ENCODE peak calls at places on chromosomes 16 and 17, in ten cellular contexts. One of them, this sample, is unnamed.
A peak's percentile ranks its signal among the peaks of the same experiment; 100 is the strongest.

GRCh38 chr16:48126801-48127644 is 28.8 kb downstream of the ABCC12 start:
- DNase-seq in mucosa of gallbladder: peak; percentile 15
- DNase-seq in HT-29: no peak
- DNase-seq in NCI-H1048: no peak
- DNase-seq in stimulated activated CD4-positive, alpha-beta T cell treated with anti-CD3 and anti-CD28 coated beads, Interleukin-15, amount 100 ng/mL, for 48 hours: no peak
- DNase-seq in IMR-90: peak; percentile 98
- DNase-seq in stimulated activated CD8-positive, alpha-beta memory T cell treated with anti-CD3 and anti-CD28 coated beads, Interleukin-15, amount 100 ng/mL, for 24 hours: no peak
- DNase-seq in activated CD4-positive, alpha-beta T cell treated with anti-CD3 and anti-CD28 coated beads, Interleukin-2, amount 50 U/mL, for 1 hour: no peak
- DNase-seq in activated gamma-delta T cell treated with Interleukin-2 at 50 U/mL for 16 hours: no peak
- DNase-seq in hepatic stellate cell: peak; percentile 85
- DNase-seq in this sample: peak; percentile 79

GRCh38 chr17:64455993-64456885 is 7.3 kb downstream of the MILR1 start:
- DNase-seq in mucosa of gallbladder: no peak
- DNase-seq in HT-29: no peak
- DNase-seq in NCI-H1048: no peak
- DNase-seq in stimulated activated CD4-positive, alpha-beta T cell treated with anti-CD3 and anti-CD28 coated beads, Interleukin-15, amount 100 ng/mL, for 48 hours: no peak
- DNase-seq in IMR-90: no peak
- DNase-seq in stimulated activated CD8-positive, alpha-beta memory T cell treated with anti-CD3 and anti-CD28 coated beads, Interleukin-15, amount 100 ng/mL, for 24 hours: no peak
- DNase-seq in activated CD4-positive, alpha-beta T cell treated with anti-CD3 and anti-CD28 coated beads, Interleukin-2, amount 50 U/mL, for 1 hour: no peak
- DNase-seq in activated gamma-delta T cell treated with Interleukin-2 at 50 U/mL for 16 hours: no peak
- DNase-seq in hepatic stellate cell: no peak
- DNase-seq in this sample: no peak

GRCh38 chr16:48393843-48394703 is 8.9 kb upstream of the SIAH1 start:
- DNase-seq in mucosa of gallbladder: no peak
- DNase-seq in HT-29: no peak
- DNase-seq in NCI-H1048: no peak
- DNase-seq in stimulated activated CD4-positive, alpha-beta T cell treated with anti-CD3 and anti-CD28 coated beads, Interleukin-15, amount 100 ng/mL, for 48 hours: peak; percentile 26
- DNase-seq in IMR-90: peak; percentile 88
- DNase-seq in stimulated activated CD8-positive, alpha-beta memory T cell treated with anti-CD3 and anti-CD28 coated beads, Interleukin-15, amount 100 ng/mL, for 24 hours: no peak
- DNase-seq in activated CD4-positive, alpha-beta T cell treated with anti-CD3 and anti-CD28 coated beads, Interleukin-2, amount 50 U/mL, for 1 hour: no peak
- DNase-seq in activated gamma-delta T cell treated with Interleukin-2 at 50 U/mL for 16 hours: no peak
- DNase-seq in hepatic stellate cell: no peak
- DNase-seq in this sample: peak; percentile 46

GRCh38 chr16:87698676-87699179 is 67.1 kb downstream of the KLHDC4 start:
- DNase-seq in mucosa of gallbladder: no peak
- DNase-seq in HT-29: no peak
- DNase-seq in NCI-H1048: no peak
- DNase-seq in stimulated activated CD4-positive, alpha-beta T cell treated with anti-CD3 and anti-CD28 coated beads, Interleukin-15, amount 100 ng/mL, for 48 hours: no peak
- DNase-seq in IMR-90: no peak
- DNase-seq in stimulated activated CD8-positive, alpha-beta memory T cell treated with anti-CD3 and anti-CD28 coated beads, Interleukin-15, amount 100 ng/mL, for 24 hours: no peak
- DNase-seq in activated CD4-positive, alpha-beta T cell treated with anti-CD3 and anti-CD28 coated beads, Interleukin-2, amount 50 U/mL, for 1 hour: no peak
- DNase-seq in activated gamma-delta T cell treated with Interleukin-2 at 50 U/mL for 16 hours: no peak
- DNase-seq in hepatic stellate cell: no peak
- DNase-seq in this sample: no peak

GRCh38 chr16:2482181-2483107 is 7.5 kb downstream of the TBC1D24 start:
- DNase-seq in mucosa of gallbladder: peak; percentile 50
- DNase-seq in HT-29: no peak
- DNase-seq in NCI-H1048: no peak
- DNase-seq in stimulated activated CD4-positive, alpha-beta T cell treated with anti-CD3 and anti-CD28 coated beads, Interleukin-15, amount 100 ng/mL, for 48 hours: no peak
- DNase-seq in IMR-90: peak; percentile 71
- DNase-seq in stimulated activated CD8-positive, alpha-beta memory T cell treated with anti-CD3 and anti-CD28 coated beads, Interleukin-15, amount 100 ng/mL, for 24 hours: no peak
- DNase-seq in activated CD4-positive, alpha-beta T cell treated with anti-CD3 and anti-CD28 coated beads, Interleukin-2, amount 50 U/mL, for 1 hour: no peak
- DNase-seq in activated gamma-delta T cell treated with Interleukin-2 at 50 U/mL for 16 hours: no peak
- DNase-seq in hepatic stellate cell: peak; percentile 81
- DNase-seq in this sample: peak; percentile 87

GRCh38 chr16:66382171-66382965 is 15.9 kb downstream of the CDH5 start:
- DNase-seq in mucosa of gallbladder: no peak
- DNase-seq in HT-29: no peak
- DNase-seq in NCI-H1048: no peak
- DNase-seq in stimulated activated CD4-positive, alpha-beta T cell treated with anti-CD3 and anti-CD28 coated beads, Interleukin-15, amount 100 ng/mL, for 48 hours: no peak
- DNase-seq in IMR-90: peak; percentile 92
- DNase-seq in stimulated activated CD8-positive, alpha-beta memory T cell treated with anti-CD3 and anti-CD28 coated beads, Interleukin-15, amount 100 ng/mL, for 24 hours: no peak
- DNase-seq in activated CD4-positive, alpha-beta T cell treated with anti-CD3 and anti-CD28 coated beads, Interleukin-2, amount 50 U/mL, for 1 hour: no peak
- DNase-seq in activated gamma-delta T cell treated with Interleukin-2 at 50 U/mL for 16 hours: no peak
- DNase-seq in hepatic stellate cell: peak; percentile 74
- DNase-seq in this sample: no peak

GRCh38 chr16:11609474-11610120 is 22.9 kb upstream of the LITAF start:
- DNase-seq in mucosa of gallbladder: no peak
- DNase-seq in HT-29: no peak
- DNase-seq in NCI-H1048: no peak
- DNase-seq in stimulated activated CD4-positive, alpha-beta T cell treated with anti-CD3 and anti-CD28 coated beads, Interleukin-15, amount 100 ng/mL, for 48 hours: no peak
- DNase-seq in IMR-90: no peak
- DNase-seq in stimulated activated CD8-positive, alpha-beta memory T cell treated with anti-CD3 and anti-CD28 coated beads, Interleukin-15, amount 100 ng/mL, for 24 hours: no peak
- DNase-seq in activated CD4-positive, alpha-beta T cell treated with anti-CD3 and anti-CD28 coated beads, Interleukin-2, amount 50 U/mL, for 1 hour: no peak
- DNase-seq in activated gamma-delta T cell treated with Interleukin-2 at 50 U/mL for 16 hours: no peak
- DNase-seq in hepatic stellate cell: no peak
- DNase-seq in this sample: no peak

GRCh38 chr17:65278050-65278819 is 141.1 kb downstream of the RGS9 start:
- DNase-seq in mucosa of gallbladder: peak; percentile 56
- DNase-seq in HT-29: peak; percentile 80
- DNase-seq in NCI-H1048: no peak
- DNase-seq in stimulated activated CD4-positive, alpha-beta T cell treated with anti-CD3 and anti-CD28 coated beads, Interleukin-15, amount 100 ng/mL, for 48 hours: peak; percentile 15
- DNase-seq in IMR-90: peak; percentile 62
- DNase-seq in stimulated activated CD8-positive, alpha-beta memory T cell treated with anti-CD3 and anti-CD28 coated beads, Interleukin-15, amount 100 ng/mL, for 24 hours: no peak
- DNase-seq in activated CD4-positive, alpha-beta T cell treated with anti-CD3 and anti-CD28 coated beads, Interleukin-2, amount 50 U/mL, for 1 hour: peak; percentile 9
- DNase-seq in activated gamma-delta T cell treated with Interleukin-2 at 50 U/mL for 16 hours: peak; percentile 11
- DNase-seq in hepatic stellate cell: peak; percentile 84
- DNase-seq in this sample: peak; percentile 87

GRCh38 chr17:20998571-20999043 is 44.2 kb downstream of the USP22 start:
- DNase-seq in mucosa of gallbladder: no peak
- DNase-seq in HT-29: no peak
- DNase-seq in NCI-H1048: no peak
- DNase-seq in stimulated activated CD4-positive, alpha-beta T cell treated with anti-CD3 and anti-CD28 coated beads, Interleukin-15, amount 100 ng/mL, for 48 hours: no peak
- DNase-seq in IMR-90: no peak
- DNase-seq in stimulated activated CD8-positive, alpha-beta memory T cell treated with anti-CD3 and anti-CD28 coated beads, Interleukin-15, amount 100 ng/mL, for 24 hours: no peak
- DNase-seq in activated CD4-positive, alpha-beta T cell treated with anti-CD3 and anti-CD28 coated beads, Interleukin-2, amount 50 U/mL, for 1 hour: no peak
- DNase-seq in activated gamma-delta T cell treated with Interleukin-2 at 50 U/mL for 16 hours: no peak
- DNase-seq in hepatic stellate cell: no peak
- DNase-seq in this sample: no peak

GRCh38 chr17:60244656-60245055 is 94.9 kb downstream of the CA4 start:
- DNase-seq in mucosa of gallbladder: no peak
- DNase-seq in HT-29: no peak
- DNase-seq in NCI-H1048: no peak
- DNase-seq in stimulated activated CD4-positive, alpha-beta T cell treated with anti-CD3 and anti-CD28 coated beads, Interleukin-15, amount 100 ng/mL, for 48 hours: no peak
- DNase-seq in IMR-90: no peak
- DNase-seq in stimulated activated CD8-positive, alpha-beta memory T cell treated with anti-CD3 and anti-CD28 coated beads, Interleukin-15, amount 100 ng/mL, for 24 hours: no peak
- DNase-seq in activated CD4-positive, alpha-beta T cell treated with anti-CD3 and anti-CD28 coated beads, Interleukin-2, amount 50 U/mL, for 1 hour: no peak
- DNase-seq in activated gamma-delta T cell treated with Interleukin-2 at 50 U/mL for 16 hours: no peak
- DNase-seq in hepatic stellate cell: no peak
- DNase-seq in this sample: no peak

GRCh38 chr16:4917117-4917516 is 19.8 kb downstream of the PPL start:
- DNase-seq in mucosa of gallbladder: no peak
- DNase-seq in HT-29: no peak
- DNase-seq in NCI-H1048: no peak
- DNase-seq in stimulated activated CD4-positive, alpha-beta T cell treated with anti-CD3 and anti-CD28 coated beads, Interleukin-15, amount 100 ng/mL, for 48 hours: no peak
- DNase-seq in IMR-90: peak; percentile 74
- DNase-seq in stimulated activated CD8-positive, alpha-beta memory T cell treated with anti-CD3 and anti-CD28 coated beads, Interleukin-15, amount 100 ng/mL, for 24 hours: no peak
- DNase-seq in activated CD4-positive, alpha-beta T cell treated with anti-CD3 and anti-CD28 coated beads, Interleukin-2, amount 50 U/mL, for 1 hour: no peak
- DNase-seq in activated gamma-delta T cell treated with Interleukin-2 at 50 U/mL for 16 hours: no peak
- DNase-seq in hepatic stellate cell: peak; percentile 37
- DNase-seq in this sample: no peak

GRCh38 chr17:43351686-43352085 is 47.1 kb upstream of the ARL4D start:
- DNase-seq in mucosa of gallbladder: no peak
- DNase-seq in HT-29: no peak
- DNase-seq in NCI-H1048: no peak
- DNase-seq in stimulated activated CD4-positive, alpha-beta T cell treated with anti-CD3 and anti-CD28 coated beads, Interleukin-15, amount 100 ng/mL, for 48 hours: no peak
- DNase-seq in IMR-90: no peak
- DNase-seq in stimulated activated CD8-positive, alpha-beta memory T cell treated with anti-CD3 and anti-CD28 coated beads, Interleukin-15, amount 100 ng/mL, for 24 hours: no peak
- DNase-seq in activated CD4-positive, alpha-beta T cell treated with anti-CD3 and anti-CD28 coated beads, Interleukin-2, amount 50 U/mL, for 1 hour: no peak
- DNase-seq in activated gamma-delta T cell treated with Interleukin-2 at 50 U/mL for 16 hours: no peak
- DNase-seq in hepatic stellate cell: no peak
- DNase-seq in this sample: no peak

GRCh38 chr16:86602521-86602920 is 24.2 kb downstream of the FOXL1 start:
- DNase-seq in mucosa of gallbladder: no peak
- DNase-seq in HT-29: no peak
- DNase-seq in NCI-H1048: no peak
- DNase-seq in stimulated activated CD4-positive, alpha-beta T cell treated with anti-CD3 and anti-CD28 coated beads, Interleukin-15, amount 100 ng/mL, for 48 hours: no peak
- DNase-seq in IMR-90: no peak
- DNase-seq in stimulated activated CD8-positive, alpha-beta memory T cell treated with anti-CD3 and anti-CD28 coated beads, Interleukin-15, amount 100 ng/mL, for 24 hours: no peak
- DNase-seq in activated CD4-positive, alpha-beta T cell treated with anti-CD3 and anti-CD28 coated beads, Interleukin-2, amount 50 U/mL, for 1 hour: no peak
- DNase-seq in activated gamma-delta T cell treated with Interleukin-2 at 50 U/mL for 16 hours: no peak
- DNase-seq in hepatic stellate cell: no peak
- DNase-seq in this sample: no peak

GRCh38 chr17:78041401-78042179 is 83.1 kb downstream of the TNRC6C start:
- DNase-seq in mucosa of gallbladder: no peak
- DNase-seq in HT-29: no peak
- DNase-seq in NCI-H1048: no peak
- DNase-seq in stimulated activated CD4-positive, alpha-beta T cell treated with anti-CD3 and anti-CD28 coated beads, Interleukin-15, amount 100 ng/mL, for 48 hours: no peak
- DNase-seq in IMR-90: no peak
- DNase-seq in stimulated activated CD8-positive, alpha-beta memory T cell treated with anti-CD3 and anti-CD28 coated beads, Interleukin-15, amount 100 ng/mL, for 24 hours: no peak
- DNase-seq in activated CD4-positive, alpha-beta T cell treated with anti-CD3 and anti-CD28 coated beads, Interleukin-2, amount 50 U/mL, for 1 hour: no peak
- DNase-seq in activated gamma-delta T cell treated with Interleukin-2 at 50 U/mL for 16 hours: no peak
- DNase-seq in hepatic stellate cell: peak; percentile 43
- DNase-seq in this sample: peak; percentile 27

GRCh38 chr17:57106107-57106835 is 21.2 kb downstream of the AKAP1 start:
- DNase-seq in mucosa of gallbladder: no peak
- DNase-seq in HT-29: peak; percentile 71
- DNase-seq in NCI-H1048: no peak
- DNase-seq in stimulated activated CD4-positive, alpha-beta T cell treated with anti-CD3 and anti-CD28 coated beads, Interleukin-15, amount 100 ng/mL, for 48 hours: no peak
- DNase-seq in IMR-90: no peak
- DNase-seq in stimulated activated CD8-positive, alpha-beta memory T cell treated with anti-CD3 and anti-CD28 coated beads, Interleukin-15, amount 100 ng/mL, for 24 hours: no peak
- DNase-seq in activated CD4-positive, alpha-beta T cell treated with anti-CD3 and anti-CD28 coated beads, Interleukin-2, amount 50 U/mL, for 1 hour: no peak
- DNase-seq in activated gamma-delta T cell treated with Interleukin-2 at 50 U/mL for 16 hours: no peak
- DNase-seq in hepatic stellate cell: no peak
- DNase-seq in this sample: no peak

GRCh38 chr16:119835-120234 is 18.6 kb downstream of the NPRL3 start:
- DNase-seq in mucosa of gallbladder: no peak
- DNase-seq in HT-29: no peak
- DNase-seq in NCI-H1048: no peak
- DNase-seq in stimulated activated CD4-positive, alpha-beta T cell treated with anti-CD3 and anti-CD28 coated beads, Interleukin-15, amount 100 ng/mL, for 48 hours: no peak
- DNase-seq in IMR-90: no peak
- DNase-seq in stimulated activated CD8-positive, alpha-beta memory T cell treated with anti-CD3 and anti-CD28 coated beads, Interleukin-15, amount 100 ng/mL, for 24 hours: no peak
- DNase-seq in activated CD4-positive, alpha-beta T cell treated with anti-CD3 and anti-CD28 coated beads, Interleukin-2, amount 50 U/mL, for 1 hour: no peak
- DNase-seq in activated gamma-delta T cell treated with Interleukin-2 at 50 U/mL for 16 hours: no peak
- DNase-seq in hepatic stellate cell: no peak
- DNase-seq in this sample: no peak

This sample was measured in AG08396.